ENCODE peak calls at places on chromosomes 1 and 21, in seven cellular contexts. V is cardiac muscle cell, W is esophagus muscularis mucosa, D is fibroblast of lung, M is GM23338, G is mammary epithelial cell, K is body of pancreas. I is an unnamed sample.

GRCh38 chr21:34132202-34132601 is 58.8 kb downstream of the MRPS6 start:
- DNase-seq in M (no peak), D (no peak), G (no peak), W (peak; percentile 77), K (no peak), V (no peak), I (no peak)

GRCh38 chr1:224234017-224234416 is 51.0 kb downstream of the DEGS1 start:
- DNase-seq in W (no peak), V (no peak), D (no peak), G (no peak), M (no peak), K (no peak), I (no peak)

GRCh38 chr1:111739222-111739983 is at the start of gene INKA2:
- DNase-seq in K (peak; percentile 86), V (peak; percentile 94), D (peak; percentile 83), W (peak; percentile 97), G (peak; percentile 92), M (peak; percentile 93), I (peak; percentile 92)

GRCh38 chr1:23103001-23103879 is 65.4 kb downstream of the LUZP1 start:
- DNase-seq in D (no peak), W (no peak), K (no peak), V (no peak), M (no peak), G (peak; percentile 50), I (no peak)

GRCh38 chr1:2322065-2322571 is 69.2 kb downstream of the MORN1 start:
- DNase-seq in W (no peak), D (peak; percentile 82), G (no peak), M (peak; percentile 67), K (peak; percentile 68), V (peak; percentile 71), I (peak; percentile 78)

GRCh38 chr1:237562247-237562823 is 328.4 kb downstream of the ZP4 start:
- DNase-seq in W (no peak), K (no peak), D (peak; percentile 79), M (peak; percentile 96), V (peak; percentile 85), G (peak; percentile 66), I (no peak)

GRCh38 chr1:162663589-162664030 is 31.3 kb downstream of the DDR2 start:
- DNase-seq in K (peak; percentile 19), V (no peak), G (no peak), W (peak; percentile 91), D (peak; percentile 38), M (peak; percentile 8), I (no peak)

GRCh38 chr21:28554660-28555475 is 437.8 kb downstream of the LTN1 start:
- DNase-seq in V (no peak), W (no peak), K (no peak), D (no peak), G (peak; percentile 35), M (peak; percentile 18), I (no peak)

GRCh38 chr1:19974822-19975416 is 4.5 kb downstream of the PLA2G2A start:
- DNase-seq in D (peak; percentile 73), W (no peak), K (peak; percentile 73), M (peak; percentile 84), V (peak; percentile 31), G (peak; percentile 86), I (no peak)

GRCh38 chr1:17671314-17671705 is 83.8 kb upstream of the ACTL8 start:
- DNase-seq in W (no peak), V (no peak), K (no peak), D (no peak), G (no peak), M (no peak), I (no peak)

GRCh38 chr1:208209286-208209685 is 34.9 kb downstream of the PLXNA2 start:
- DNase-seq in G (peak; percentile 67), D (no peak), K (no peak), W (no peak), V (no peak), M (no peak), I (no peak)

GRCh38 chr1:164473544-164473943 is 85.4 kb upstream of the PBX1 start:
- DNase-seq in K (peak; percentile 3), M (no peak), V (peak; percentile 34), G (no peak), W (no peak), D (no peak), I (no peak)

GRCh38 chr1:94281361-94282142 is 44.2 kb upstream of the ARHGAP29 start:
- DNase-seq in V (peak; percentile 53), G (no peak), D (peak; percentile 37), K (no peak), W (no peak), M (no peak), I (no peak)

GRCh38 chr21:27586986-27587385 is 620.1 kb upstream of the ADAMTS5 start:
- DNase-seq in D (no peak), V (no peak), K (no peak), M (no peak), W (no peak), G (no peak), I (no peak)

GRCh38 chr1:232766224-232766890 is 38.9 kb upstream of the MAP10 start:
- DNase-seq in D (peak; percentile 20), K (peak; percentile 15), V (no peak), W (no peak), M (peak; percentile 11), G (no peak), I (no peak)

GRCh38 chr1:220908757-220909156 is 29.5 kb downstream of the HLX start:
- DNase-seq in W (peak; percentile 21), M (peak; percentile 13), V (no peak), D (peak; percentile 59), K (peak; percentile 36), G (no peak), I (no peak)

GRCh38 chr1:89589515-89589914 is 43.4 kb upstream of the LRRC8C start:
- DNase-seq in W (no peak), M (no peak), D (no peak), V (no peak), K (no peak), G (no peak), I (no peak)

GRCh38 chr1:224084867-224085266 is 29.0 kb upstream of the FBXO28 start:
- DNase-seq in D (no peak), M (no peak), G (no peak), K (no peak), W (no peak), V (no peak), I (no peak)

GRCh38 chr21:34004013-34004938 is 69.1 kb upstream of the MRPS6 start:
- DNase-seq in W (no peak), G (no peak), M (no peak), D (peak; percentile 40), K (no peak), V (no peak), I (no peak)

GRCh38 chr1:248686815-248687214 is 15.8 kb downstream of the OR14I1 start:
- DNase-seq in K (no peak), W (no peak), M (no peak), D (no peak), G (no peak), V (no peak), I (no peak)

DNA sequence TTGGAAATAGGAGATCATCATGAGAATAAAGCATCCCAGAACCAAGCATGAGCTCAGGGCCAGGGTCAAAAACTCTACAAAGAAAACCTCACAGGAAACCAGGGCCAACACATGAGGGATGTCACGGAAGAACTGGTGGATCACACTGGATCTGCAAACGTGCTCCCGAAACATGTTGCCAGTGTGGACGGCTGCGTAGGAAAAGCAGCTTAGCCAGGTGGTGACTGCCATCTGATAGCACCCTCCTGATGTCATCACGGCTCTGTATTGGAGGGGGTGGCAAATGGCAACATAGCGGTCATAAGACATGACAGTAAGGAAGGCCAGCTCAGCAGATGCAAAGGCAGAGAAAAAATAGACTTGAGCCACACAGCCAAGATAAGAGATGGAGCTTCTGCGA is 20.9 kb downstream of the OR14I1 start:
- DNase-seq in V (no peak), G (no peak), D (no peak), M (no peak), K (no peak), W (no peak), I (no peak)
- H3K4me3 ChIP-seq in V (no peak overlapping the region), G (no peak overlapping the region), D (no peak overlapping the region), M (no peak overlapping the region), K (no peak overlapping the region), W (no peak overlapping the region), I (no peak overlapping the region)

GRCh38 chr1:114215426-114215825 is 61.8 kb upstream of the SYT6 start:
- DNase-seq in D (no peak), W (no peak), V (no peak), G (no peak), K (no peak), M (no peak), I (no peak)
- TF ChIP-seq CTCF in D (no peak), W (no peak), V (no peak), G (no peak), K (no peak), M (no peak), I (no peak)

GRCh38 chr1:156681196-156681595 is 4.0 kb upstream of the NES start:
- DNase-seq in K (no peak), M (no peak), G (no peak), W (no peak), D (no peak), V (no peak), I (no peak)

GRCh38 chr1:156676820-156677615 is at the start of gene NES:
- DNase-seq in W (no peak), K (peak; percentile 35), D (peak; percentile 58), V (peak; percentile 91), G (no peak), M (peak; percentile 91), I (no peak)

GRCh38 chr1:156682166-156682890 is 5.1 kb upstream of the NES start:
- DNase-seq in W (no peak), V (no peak), K (no peak), G (no peak), M (peak; percentile 80), D (no peak), I (no peak)

GRCh38 chr1:156677616-156678596 is 699 bp upstream of the NES start:
- DNase-seq in D (peak; percentile 92), K (peak; percentile 59), V (peak; percentile 89), G (peak; percentile 67), M (peak; percentile 93), W (no peak), I (peak; percentile 62)

GRCh38 chr1:156680056-156680455 is 2.8 kb upstream of the NES start:
- DNase-seq in K (no peak), M (no peak), G (no peak), D (no peak), W (no peak), V (no peak), I (no peak)
- H3K4me1 ChIP-seq in K (peaks cover 15% of the 10 kb centered on the region), M (peaks cover 26% of the 10 kb centered on the region), G (peaks cover 22% of the 10 kb centered on the region), D (peaks cover 4% of the 10 kb centered on the region), W (peaks cover 33% of the 10 kb centered on the region), V (peaks cover 10% of the 10 kb centered on the region), I (peaks cover 13% of the 10 kb centered on the region)

GRCh38 chr1:43204394-43204793 is 32.3 kb downstream of the CFAP57 start:
- DNase-seq in W (no peak), M (no peak), K (no peak), D (no peak), V (no peak), G (no peak), I (no peak)
- H3K4me3 ChIP-seq in W (no peak overlapping the region), M (no peak overlapping the region), K (no peak overlapping the region), D (no peak overlapping the region), V (no peak overlapping the region), G (no peak overlapping the region), I (no peak overlapping the region)

GRCh38 chr1:55064071-55064581 is 24.8 kb downstream of the PCSK9 start:
- DNase-seq in V (no peak), G (no peak), M (peak; percentile 63), W (no peak), K (no peak), D (no peak), I (no peak)
- TF ChIP-seq CTCF in V (peak; percentile 37), G (no peak), M (peak; percentile 70), W (no peak), K (no peak), D (peak; percentile 14), I (no peak)